ENCODE peak calls at places on chromosomes 12 and 14, in four cellular contexts. V, E, P and W are unnamed samples.

GRCh38 chr14:92135269-92135668 is 13.5 kb downstream of the CPSF2 start:
- DNase-seq in E (peak), V (peak), P (no peak), W (no peak)

GRCh38 chr12:47364251-47364650 is 284.5 kb upstream of the AMIGO2 start:
- DNase-seq in P (no peak), V (no peak), E (no peak), W (peak)

GRCh38 chr12:47773062-47773857 is at the start of gene SLC48A1:
- DNase-seq in E (no peak), P (no peak), V (peak), W (no peak)

GRCh38 chr14:21526672-21527319 is 650 bp upstream of the SALL2 start:
- DNase-seq in V (no peak), E (no peak), P (peak), W (no peak)

GRCh38 chr12:116336542-116337065 is 59.1 kb upstream of the MED13L start:
- DNase-seq in P (no peak), V (no peak), E (no peak), W (no peak)

GRCh38 chr14:84622357-84622756 is 907.6 kb upstream of the FLRT2 start:
- DNase-seq in E (no peak), P (no peak), V (peak), W (no peak)

GRCh38 chr12:91565246-91565645 is 382.6 kb upstream of the DCN start:
- DNase-seq in V (no peak), P (no peak), E (no peak), W (no peak)

GRCh38 chr12:9798008-9798619 is 29.2 kb upstream of the KLRF1 start:
- DNase-seq in E (peak), P (peak), V (peak), W (no peak)

GRCh38 chr12:87280893-87281292 is 748.3 kb downstream of the C12orf50 start:
- DNase-seq in P (no peak), V (no peak), E (no peak), W (no peak)

GRCh38 chr12:56983386-56983785 is 23.0 kb downstream of the ZBTB39 start:
- DNase-seq in E (no peak), P (no peak), V (no peak), W (no peak)

GRCh38 chr12:823043-823698 is 70.8 kb downstream of the WNK1 start:
- DNase-seq in P (no peak), V (no peak), E (no peak), W (no peak)

GRCh38 chr12:132904718-132905328 is 17.4 kb upstream of the CHFR start:
- DNase-seq in E (no peak), P (peak), V (peak), W (no peak)

GRCh38 chr12:130949806-130950205 is 3.9 kb upstream of the ADGRD1 start:
- DNase-seq in V (no peak), P (no peak), E (no peak), W (no peak)

GRCh38 chr12:12176402-12176801 is 90.4 kb downstream of the LRP6 start:
- DNase-seq in E (no peak), V (no peak), P (no peak), W (no peak)

GRCh38 chr14:53193193-53193592 is 40.1 kb upstream of the DDHD1 start:
- DNase-seq in E (no peak), P (no peak), V (no peak), W (no peak)

DNA sequence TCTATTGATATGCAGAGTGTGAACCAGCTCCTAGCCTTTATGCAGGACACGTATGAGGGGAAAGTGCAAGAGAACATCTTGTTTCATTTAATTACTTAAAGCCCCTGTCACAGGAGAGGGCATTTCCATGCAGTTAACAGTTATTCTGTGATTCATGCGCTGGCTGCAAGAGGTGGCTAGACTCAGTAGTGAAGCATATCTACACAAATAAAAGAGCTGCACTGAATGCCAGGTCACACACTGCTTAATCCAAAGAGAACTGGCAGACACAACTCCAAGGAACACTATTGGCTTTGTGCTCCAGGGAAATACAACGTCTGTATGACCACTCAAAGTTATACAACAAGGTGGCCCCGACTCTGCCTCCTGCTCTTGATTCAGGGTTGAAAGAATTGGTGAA is 394.2 kb downstream of the C12orf75 start:
- DNase-seq in E (no peak), P (no peak), V (no peak), W (no peak)
- H3K4me3 ChIP-seq in E (no peak), P (no peak), V (no peak), W (no peak)

GRCh38 chr12:122840580-122841513 is 5.6 kb downstream of the HIP1R start:
- DNase-seq in V (no peak), E (no peak), P (no peak), W (no peak)
- H3K9ac ChIP-seq in V (no peak), E (peak), P (no peak), W (no peak)

DNA sequence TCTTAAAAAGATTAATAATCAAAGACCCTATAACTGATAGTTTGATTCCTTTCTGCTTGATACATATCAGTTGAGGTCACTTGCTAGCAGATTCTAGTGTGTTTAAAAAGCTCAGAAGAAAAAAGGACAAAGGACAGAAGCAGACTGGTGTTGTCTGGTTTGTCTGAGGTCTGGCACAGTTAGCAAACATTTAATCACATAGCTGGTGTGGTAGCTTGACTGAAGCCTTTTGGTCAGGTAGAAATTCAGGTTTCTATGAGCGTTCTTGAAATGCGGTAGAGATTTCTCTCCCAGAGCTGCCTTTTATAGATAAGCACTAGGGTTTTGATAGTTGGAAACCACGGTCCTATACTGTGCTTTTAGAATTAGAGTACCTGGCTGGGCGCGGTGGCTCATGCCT is 4.7 kb downstream of the TSPAN11 start:
- DNase-seq in V (no peak), P (no peak), E (no peak), W (no peak)
- TF ChIP-seq POLR2AphosphoS5 in V (no peak), P (no peak), E (no peak), W (no peak)

DNA sequence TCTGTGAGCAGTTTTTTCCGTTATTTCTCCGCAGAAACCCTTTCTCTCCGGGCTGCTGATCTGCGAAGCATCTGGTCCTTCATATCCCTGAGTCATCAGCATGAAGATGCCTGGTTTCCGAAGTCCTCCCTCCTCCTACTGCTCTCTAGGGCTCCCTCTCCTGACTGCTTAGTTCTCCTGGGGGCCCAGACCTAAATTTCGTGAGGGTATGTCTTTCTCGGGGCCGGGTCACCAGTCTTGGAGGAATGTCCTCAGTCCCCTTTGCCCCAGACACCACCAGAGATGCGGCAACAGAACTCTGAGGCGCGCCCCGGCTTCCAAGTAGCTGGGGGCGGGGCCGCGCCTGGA is 622 bp upstream of the BICDL1 start:
- DNase-seq in E (no peak), P (no peak), V (peak), W (peak)
- H3K4me3 ChIP-seq in E (peak), P (peak), V (no peak), W (peak)

GRCh38 chr12:26047401-26048226 is 77.2 kb downstream of the BHLHE41 start:
- DNase-seq in V (no peak), E (no peak), P (peak), W (no peak)
- H3K9ac ChIP-seq in V (no peak), E (no peak), P (no peak), W (no peak)

GRCh38 chr12:20105938-20106337 is 262.4 kb upstream of the PDE3A start:
- DNase-seq in E (no peak), P (no peak), V (no peak), W (no peak)

GRCh38 chr12:20099395-20099976 is 268.9 kb upstream of the PDE3A start:
- DNase-seq in E (no peak), P (no peak), V (no peak), W (no peak)

GRCh38 chr12:20096430-20096829 is 271.9 kb upstream of the PDE3A start:
- DNase-seq in P (no peak), E (no peak), V (no peak), W (no peak)

GRCh38 chr12:20097561-20097960 is 270.8 kb upstream of the PDE3A start:
- DNase-seq in E (no peak), V (peak), P (no peak), W (no peak)

DNA sequence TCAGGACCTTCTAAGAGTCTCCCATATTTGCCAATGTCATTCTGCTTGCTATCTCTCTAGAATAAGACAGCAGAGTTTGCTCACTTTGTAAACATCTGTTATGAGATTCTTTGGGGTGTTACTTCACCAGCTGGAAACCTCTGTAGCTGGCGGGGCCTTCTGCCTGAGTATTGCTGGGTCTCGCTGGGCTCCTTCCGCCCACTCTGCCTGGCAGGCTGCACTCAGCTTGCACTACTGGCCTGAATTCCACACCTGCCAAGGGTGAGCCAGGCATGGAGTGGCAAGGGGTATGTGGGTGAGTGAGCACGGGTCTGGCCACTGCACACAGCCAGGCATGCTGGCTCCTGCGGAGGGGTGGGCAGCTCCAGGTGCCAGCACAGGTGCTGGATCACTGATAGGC is 267.3 kb upstream of the PDE3A start:
- DNase-seq in P (no peak), E (no peak), V (no peak), W (no peak)
- TF ChIP-seq POLR2AphosphoS5 in P (no peak), E (no peak), V (no peak), W (no peak)

GRCh38 chr12:78009031-78009430 is 178.3 kb downstream of the NAV3 start:
- DNase-seq in V (no peak), P (no peak), E (no peak), W (no peak)
- H3K4me3 ChIP-seq in V (no peak), P (no peak), E (no peak), W (no peak)

DNA sequence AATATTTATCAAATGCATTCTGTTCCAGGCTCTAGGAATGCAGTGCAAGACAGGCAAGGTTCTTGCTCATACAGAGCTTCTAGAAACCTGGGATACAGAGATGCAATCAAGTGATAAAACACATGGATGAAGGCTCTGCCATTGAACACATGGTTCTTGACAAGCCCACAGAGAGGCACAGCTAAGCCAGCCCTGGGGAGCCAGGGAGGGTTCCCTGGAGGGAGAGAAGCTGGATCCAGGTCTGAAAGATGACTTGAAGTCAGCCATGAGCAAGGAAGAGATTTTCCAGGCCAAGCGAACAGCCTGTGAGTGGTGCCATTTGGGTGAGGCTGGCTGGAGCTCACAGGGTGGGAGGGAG is 66.2 kb downstream of the IRF2BPL start:
- DNase-seq in P (no peak), E (no peak), V (no peak), W (no peak)
- H3K9ac ChIP-seq in P (no peak), E (peak), V (no peak), W (no peak)

GRCh38 chr14:89121961-89122675 is 294.9 kb downstream of the FOXN3 start:
- DNase-seq in V (no peak), E (no peak), P (no peak), W (no peak)
- TF ChIP-seq POLR2AphosphoS5 in V (no peak), E (no peak), P (no peak), W (no peak)

GRCh38 chr14:35159742-35160409 is 37.5 kb downstream of the PRORP start:
- DNase-seq in E (peak), V (peak), P (no peak), W (no peak)

GRCh38 chr14:35158491-35158890 is 36.1 kb downstream of the PRORP start:
- DNase-seq in P (no peak), V (no peak), E (no peak), W (no peak)

GRCh38 chr14:35158951-35159653 is 36.8 kb downstream of the PRORP start:
- DNase-seq in V (peak), E (no peak), P (no peak), W (no peak)

GRCh38 chr14:35154016-35154415 is 31.7 kb downstream of the PRORP start:
- DNase-seq in E (no peak), P (no peak), V (no peak), W (no peak)

DNA sequence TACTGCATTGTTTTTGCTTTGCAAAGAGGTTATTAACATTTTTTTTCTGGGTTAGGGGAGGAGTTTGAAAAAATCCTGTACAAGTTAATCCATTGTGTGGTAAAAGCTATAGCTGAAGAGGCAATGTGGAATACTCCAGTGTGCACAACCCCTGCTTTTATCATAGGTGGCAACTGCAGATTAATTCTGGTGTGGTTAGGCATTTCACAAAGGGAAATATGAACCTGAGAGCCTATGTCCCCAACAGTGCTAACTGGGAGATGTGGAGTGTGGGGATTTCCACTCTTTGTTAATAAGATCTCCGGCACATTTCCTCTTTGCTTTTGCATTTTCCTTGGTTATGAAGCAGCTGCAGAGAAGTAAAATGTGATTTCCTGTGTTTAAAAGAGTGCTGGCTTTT is 33.6 kb downstream of the PRORP start:
- DNase-seq in V (peak), P (no peak), E (no peak), W (peak)
- H3K4me3 ChIP-seq in V (no peak), P (no peak), E (no peak), W (peak)